ENCODE peak calls at places on chromosomes 11 and 22, in five cellular contexts. G is uterus, C is testis, W is tibial nerve, S is heart left ventricle. D is an unnamed sample.

GRCh38 chr11:117295438-117296137 is 4.4 kb downstream of the BACE1-AS start:
- DNase-seq in C (peak), G (no peak), W (no peak), S (no peak), D (no peak)

GRCh38 chr11:118791961-118792578 is 1.1 kb upstream of the DDX6 start:
- DNase-seq in S (peak), W (peak), G (peak), C (peak), D (no peak)

GRCh38 chr11:76554767-76555166 is 109.9 kb downstream of the EMSY start:
- DNase-seq in W (no peak), C (no peak), G (no peak), S (no peak), D (no peak)

GRCh38 chr22:46057762-46058420 is 80.9 kb upstream of the WNT7B start:
- DNase-seq in C (peak), W (peak), S (peak), G (peak), D (peak)

GRCh38 chr11:120200677-120201076 is 10.2 kb upstream of the OAF start:
- DNase-seq in C (no peak), S (no peak), W (no peak), G (no peak), D (no peak)

GRCh38 chr11:34243620-34244493 is 114.0 kb downstream of the ABTB2 start:
- DNase-seq in C (no peak), S (no peak), G (no peak), W (no peak), D (peak)

GRCh38 chr11:119375629-119376196 is 5.8 kb downstream of the USP2 start:
- DNase-seq in C (peak), G (peak), S (peak), W (peak), D (peak)

GRCh38 chr11:75475767-75476650 is 43.0 kb upstream of the KLHL35 start:
- DNase-seq in W (peak), G (peak), C (peak), S (peak), D (peak)

DNA sequence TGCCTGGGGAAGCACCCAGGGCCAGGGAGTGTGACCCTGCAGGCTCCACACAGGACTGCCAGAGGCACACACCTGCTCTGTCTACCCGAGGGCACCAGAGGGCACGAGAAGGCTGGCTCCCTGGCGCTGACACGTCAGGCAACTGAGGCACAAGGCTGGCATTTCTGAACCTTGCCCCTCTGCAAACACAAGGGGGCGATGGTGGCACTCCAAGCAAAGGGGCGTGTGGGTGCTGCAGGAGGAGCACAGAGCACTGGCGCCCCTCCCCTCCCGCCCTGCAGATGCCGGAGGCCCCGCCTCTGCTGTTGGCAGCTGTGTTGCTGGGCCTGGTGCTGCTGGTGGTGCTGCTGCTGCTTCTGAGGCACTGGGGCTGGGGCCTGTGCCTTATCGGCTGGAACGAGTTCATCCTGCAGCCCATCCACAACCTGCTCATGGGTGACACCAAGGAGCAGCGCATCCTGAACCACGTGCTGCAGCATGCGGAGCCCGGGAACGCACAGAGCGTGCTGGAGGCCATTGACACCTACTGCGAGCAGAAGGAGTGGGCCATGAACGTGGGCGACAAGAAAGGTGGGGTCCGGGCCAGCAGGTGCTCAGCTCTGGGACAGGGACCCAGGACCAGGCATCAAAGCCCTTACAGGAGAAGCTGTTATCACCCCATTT is 20.8 kb upstream of the TXNRD2 start:
- DNase-seq in W (no peak), S (peak), G (no peak), C (peak), D (peak)
- H3K27ac ChIP-seq in W (peak), S (no peak), G (no peak), C (no peak), D (peak)

GRCh38 chr11:8917157-8917820 is 6.3 kb downstream of the AKIP1 start:
- DNase-seq in S (no peak), W (peak), C (peak), G (no peak), D (no peak)

GRCh38 chr11:8911040-8911823 is at the start of gene AKIP1:
- DNase-seq in C (peak), W (peak), S (peak), G (peak), D (peak)

GRCh38 chr11:8913961-8914660 is 3.1 kb downstream of the AKIP1 start:
- DNase-seq in G (peak), W (no peak), C (peak), S (peak), D (peak)

GRCh38 chr11:8910662-8911039 is 338 bp upstream of the AKIP1 start:
- DNase-seq in W (peak), G (no peak), S (no peak), C (no peak), D (no peak)

GRCh38 chr11:8914661-8915018 is 3.7 kb downstream of the AKIP1 start:
- DNase-seq in C (no peak), S (no peak), G (no peak), W (no peak), D (no peak)
- TF ChIP-seq CTCF in C (no peak), S (no peak), G (no peak), W (no peak), D (no peak)

GRCh38 chr22:31148953-31149627 is 8.8 kb upstream of the PLA2G3 start:
- DNase-seq in G (peak), W (peak), C (peak), S (peak), D (peak)

GRCh38 chr22:31150615-31151014 is 9.4 kb upstream of the RNF185 start:
- DNase-seq in S (no peak), C (no peak), W (no peak), G (no peak), D (no peak)

GRCh38 chr22:31144223-31144622 is 3.9 kb upstream of the PLA2G3 start:
- DNase-seq in W (no peak), C (no peak), G (no peak), S (no peak), D (no peak)

GRCh38 chr22:31151872-31152271 is 8.1 kb upstream of the RNF185 start:
- DNase-seq in C (no peak), G (no peak), W (no peak), S (no peak), D (no peak)

GRCh38 chr22:31148516-31148915 is 8.2 kb upstream of the PLA2G3 start:
- DNase-seq in C (no peak), G (no peak), S (peak), W (no peak), D (no peak)
- H3K27ac ChIP-seq in C (no peak), G (peak), S (peak), W (no peak), D (no peak)

GRCh38 chr11:46338988-46339666 is 8.1 kb upstream of the DGKZ start:
- DNase-seq in W (no peak), S (peak), C (no peak), G (no peak), D (no peak)
- TF ChIP-seq CTCF in W (no peak), S (peak), C (no peak), G (no peak), D (no peak)

GRCh38 chr11:14078941-14079522 is 116.5 kb downstream of the SPON1 start:
- DNase-seq in S (no peak), C (no peak), G (no peak), W (no peak), D (no peak)
- H3K27ac ChIP-seq in S (no peak), C (no peak), G (peak), W (no peak), D (no peak)

D was measured in adrenal gland.